ENCODE peak calls at places on chromosome X, in five cellular contexts. T, Q, I, B and A are unnamed samples.

GRCh38 chrX:154321624-154322023 is 26.0 kb downstream of the TKTL1 start:
- DNase-seq in T (no peak), Q (no peak), I (no peak), B (no peak), A (no peak)

GRCh38 chrX:12065251-12065650 is 73.0 kb upstream of the FRMPD4 start:
- DNase-seq in T (no peak), Q (no peak), I (peak), B (no peak), A (no peak)

GRCh38 chrX:115260330-115260729 is 26.4 kb upstream of the LRCH2 start:
- DNase-seq in T (no peak), Q (no peak), I (peak), B (no peak), A (no peak)

GRCh38 chrX:151692825-151693224 is 2.4 kb upstream of the PRRG3 start:
- DNase-seq in T (no peak), Q (no peak), I (no peak), B (no peak), A (no peak)

GRCh38 chrX:103831342-103831802 is 685 bp downstream of the RAB9B start:
- DNase-seq in T (no peak), Q (no peak), I (no peak), B (no peak), A (no peak)

GRCh38 chrX:57573754-57574153 is 18.1 kb upstream of the ZXDB start:
- DNase-seq in T (no peak), Q (no peak), I (peak), B (no peak), A (no peak)

GRCh38 chrX:13574600-13574999 is 5.2 kb downstream of the EGFL6 start:
- DNase-seq in T (no peak), Q (no peak), I (no peak), B (no peak), A (no peak)

GRCh38 chrX:112997991-112998390 is 157.4 kb upstream of the AMOT start:
- DNase-seq in T (no peak), Q (no peak), I (no peak), B (no peak), A (no peak)

GRCh38 chrX:41010188-41010846 is 74.9 kb upstream of the USP9X start:
- DNase-seq in T (peak), Q (peak), I (peak), B (peak), A (peak)

GRCh38 chrX:80879916-80880315 is 70.2 kb upstream of the BRWD3 start:
- DNase-seq in T (no peak), Q (no peak), I (no peak), B (no peak), A (no peak)

GRCh38 chrX:70960728-70961127 is 29.8 kb upstream of the SLC7A3 start:
- DNase-seq in T (no peak), Q (no peak), I (peak), B (no peak), A (no peak)

GRCh38 chrX:115409551-115409950 is 120.0 kb downstream of the LUZP4 start:
- DNase-seq in T (no peak), Q (no peak), I (no peak), B (no peak), A (no peak)

GRCh38 chrX:106415276-106415895 is 196.4 kb upstream of the RADX start:
- DNase-seq in T (no peak), Q (no peak), I (peak), B (no peak), A (no peak)